ENCODE peak calls at places on chromosomes 4 and X, in five cellular contexts. F is cardiac muscle cell, Q is heart left ventricle, N is suprapubic skin, H is heart right ventricle. V is an unnamed sample.
A peak's percentile ranks its signal among the peaks of the same experiment; 100 is the strongest.

GRCh38 chr4:76803522-76803921 is 94.4 kb downstream of the SOWAHB start:
- DNase-seq in F (no peak), H (no peak), N (no peak), Q (no peak), V (no peak)

GRCh38 chr4:78962597-78963115 is 23.4 kb upstream of the PAQR3 start:
- DNase-seq in N (no peak), H (no peak), Q (no peak), F (no peak), V (no peak)

GRCh38 chr4:80006935-80007744 is 65.9 kb downstream of the ANTXR2 start:
- DNase-seq in Q (no peak), H (no peak), F (no peak), N (no peak), V (no peak)

GRCh38 chr4:158166701-158167100 is 6.1 kb downstream of the GASK1B start:
- DNase-seq in Q (no peak), F (no peak), N (no peak), H (no peak), V (no peak)

GRCh38 chr4:77818667-77819408 is at the start of gene CNOT6L:
- DNase-seq in H (peak; percentile 72), Q (peak; percentile 84), N (peak; percentile 86), F (peak; percentile 84), V (peak; percentile 78)

GRCh38 chr4:127239902-127240575 is 392.7 kb upstream of the INTU start:
- DNase-seq in Q (no peak), H (no peak), F (no peak), N (no peak), V (no peak)

GRCh38 chr4:151434183-151434860 is 25.3 kb downstream of the FHIP1A start:
- DNase-seq in Q (no peak), F (no peak), N (no peak), H (no peak), V (no peak)

GRCh38 chr4:165493359-165493758 is 114.6 kb downstream of the CPE start:
- DNase-seq in H (peak; percentile 74), F (peak; percentile 79), Q (peak; percentile 64), N (peak; percentile 75), V (peak; percentile 71)

GRCh38 chr4:139599076-139599475 is 43.1 kb upstream of the SETD7 start:
- DNase-seq in N (no peak), F (no peak), Q (no peak), H (no peak), V (no peak)

GRCh38 chr4:138241281-138242075 is 671 bp downstream of the SLC7A11 start:
- DNase-seq in N (no peak), H (no peak), F (no peak), Q (no peak), V (no peak)

GRCh38 chr4:151727365-151727764 is 33.4 kb downstream of the GATB start:
- DNase-seq in F (no peak), Q (no peak), H (no peak), N (no peak), V (no peak)

GRCh38 chrX:25009407-25009806 is 6.4 kb downstream of the ARX start:
- DNase-seq in Q (no peak), H (no peak), N (no peak), F (no peak), V (no peak)
- H3K27me3 ChIP-seq in Q (peaks cover 34% of the 10 kb centered on the region), H (peaks cover 92% of the 10 kb centered on the region), N (peaks cover 96% of the 10 kb centered on the region), F (peaks cover 99% of the 10 kb centered on the region), V (peaks cover 26% of the 10 kb centered on the region)

GRCh38 chr4:68338625-68339024 is 11.3 kb downstream of the YTHDC1 start:
- DNase-seq in N (no peak), F (peak; percentile 47), Q (no peak), H (no peak), V (no peak)
- H3K4me1 ChIP-seq in N (peaks cover 51% of the 10 kb centered on the region), F (peaks cover 53% of the 10 kb centered on the region), Q (peaks cover 52% of the 10 kb centered on the region), H (peaks cover 75% of the 10 kb centered on the region), V (no peaks in the 10 kb centered on the region)

DNA sequence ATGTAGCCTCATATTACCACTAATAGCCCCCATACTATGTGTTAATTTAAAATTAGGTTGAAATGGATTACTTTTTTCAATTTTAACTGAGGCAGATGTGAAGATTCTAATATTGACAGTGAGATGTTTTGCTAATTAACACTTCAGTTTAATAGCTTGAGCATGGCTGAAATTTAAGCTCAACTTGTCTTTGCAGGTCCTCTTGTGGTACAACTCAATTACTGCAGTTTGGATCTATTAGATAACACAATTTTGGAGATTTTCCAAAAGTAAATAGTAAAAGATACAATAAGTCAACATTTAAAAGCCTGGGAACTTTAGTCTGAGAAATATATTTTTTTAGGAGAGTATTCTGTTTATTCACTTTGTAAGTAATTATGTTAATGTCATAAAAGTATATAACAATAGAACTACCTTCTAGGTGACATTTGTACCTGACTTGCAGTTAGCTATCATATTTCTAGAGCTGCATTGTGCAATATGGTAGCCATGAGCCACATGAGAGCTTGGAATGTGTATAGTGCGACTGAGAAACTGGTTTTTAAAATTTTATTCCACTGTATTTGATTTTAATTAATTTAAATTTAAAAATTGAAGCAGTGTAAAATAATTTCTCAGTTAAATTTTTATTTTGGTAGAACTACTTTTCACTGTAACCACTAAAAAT is 73.1 kb upstream of the FMR1 start:
- DNase-seq in Q (no peak), F (no peak), N (no peak), H (no peak), V (no peak)
- TF ChIP-seq CTCF in Q (no peak), F (no peak), N (peak; percentile 13), H (peak; percentile 26), V (no peak)

GRCh38 chr4:20255251-20255586 is 3.5 kb downstream of the SLIT2 start:
- DNase-seq in F (no peak), N (no peak), Q (no peak), H (no peak), V (no peak)
- H3K27me3 ChIP-seq in F (no peaks in the 10 kb centered on the region), N (peaks cover 42% of the 10 kb centered on the region), Q (peaks cover 30% of the 10 kb centered on the region), H (peaks cover 59% of the 10 kb centered on the region), V (no peaks in the 10 kb centered on the region)

DNA sequence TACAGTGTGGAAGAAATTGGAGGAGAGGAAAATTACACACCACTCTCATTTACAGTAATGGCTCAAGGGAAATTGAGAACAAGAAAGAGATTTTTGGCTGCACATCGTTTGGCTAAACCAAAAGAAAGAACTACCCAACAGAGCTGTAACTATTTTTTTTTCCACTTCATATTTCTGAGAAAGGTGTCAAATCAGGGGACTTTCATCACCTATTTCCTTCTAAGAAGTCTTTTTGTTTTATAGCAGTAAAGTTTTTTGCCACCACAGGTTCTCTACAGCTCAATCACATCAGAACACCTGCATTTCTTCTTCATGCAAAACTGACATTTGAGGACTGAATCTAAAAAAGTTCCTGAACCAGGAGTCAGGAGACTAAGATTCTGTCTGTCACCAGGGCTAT is 57.5 kb upstream of the TNIP3 start:
- DNase-seq in Q (no peak), F (no peak), H (no peak), N (no peak), V (no peak)
- H3K4me1 ChIP-seq in Q (no peaks in the 10 kb centered on the region), F (no peaks in the 10 kb centered on the region), H (no peaks in the 10 kb centered on the region), N (no peaks in the 10 kb centered on the region), V (no peaks in the 10 kb centered on the region)

GRCh38 chrX:132071260-132071659 is 48.2 kb downstream of the STK26 start:
- DNase-seq in F (peak; percentile 12), N (no peak), H (no peak), Q (no peak), V (no peak)
- TF ChIP-seq CTCF in F (peak; percentile 29), N (no peak), H (peak; percentile 32), Q (peak; percentile 39), V (no peak)

GRCh38 chr4:649751-650310 is 24.2 kb downstream of the ATP5ME start:
- DNase-seq in F (no peak), H (no peak), Q (no peak), N (no peak), V (no peak)
- H3K27me3 ChIP-seq in F (no peaks in the 10 kb centered on the region), H (peaks cover 57% of the 10 kb centered on the region), Q (peaks cover 16% of the 10 kb centered on the region), N (peaks cover 61% of the 10 kb centered on the region), V (no peaks in the 10 kb centered on the region)

GRCh38 chrX:136065044-136065671 is 79.9 kb downstream of the SLC9A6 start:
- DNase-seq in F (peak; percentile 5), H (peak; percentile 40), N (no peak), Q (peak; percentile 63), V (no peak)
- H3K4me1 ChIP-seq in F (no peaks in the 10 kb centered on the region), H (peaks cover 24% of the 10 kb centered on the region), N (peaks cover 3% of the 10 kb centered on the region), Q (no peaks in the 10 kb centered on the region), V (peaks cover 7% of the 10 kb centered on the region)